ENCODE peak calls at places on chromosome X, in nine cellular contexts. T, Q, H, Y, A, G, X, M and N are unnamed samples.

GRCh38 chrX:21168401-21169160 is 205.6 kb upstream of the CNKSR2 start:
- DNase-seq in A (no peak), G (no peak), Q (no peak), Y (no peak), T (no peak), M (no peak), H (no peak), X (no peak), N (no peak)

GRCh38 chrX:13698432-13698831 is 9.5 kb downstream of the RAB9A start:
- DNase-seq in Y (no peak), X (no peak), M (no peak), G (no peak), Q (no peak), H (no peak), A (no peak), T (no peak), N (no peak)

GRCh38 chrX:102840871-102841705 is 96.0 kb upstream of the RAB40AL start:
- DNase-seq in X (no peak), M (no peak), G (peak; percentile 37), Q (no peak), T (no peak), A (no peak), Y (no peak), H (no peak), N (peak; percentile 18)

GRCh38 chrX:20361081-20361889 is 94.6 kb upstream of the RPS6KA3 start:
- DNase-seq in A (no peak), T (no peak), X (peak; percentile 88), M (no peak), H (no peak), Q (no peak), Y (peak; percentile 48), G (no peak), N (peak; percentile 84)

GRCh38 chrX:82163701-82164100 is 961.8 kb downstream of the SH3BGRL start:
- DNase-seq in M (no peak), X (no peak), Q (no peak), H (no peak), G (no peak), T (no peak), A (no peak), Y (no peak), N (no peak)

GRCh38 chrX:31845003-31845402 is 773.2 kb upstream of the FTHL17 start:
- DNase-seq in T (no peak), M (no peak), Y (no peak), A (no peak), X (no peak), G (no peak), Q (no peak), H (no peak), N (no peak)

GRCh38 chrX:55767100-55767499 is 49.6 kb downstream of the RRAGB start:
- DNase-seq in Y (no peak), H (no peak), T (no peak), Q (no peak), G (no peak), X (no peak), A (no peak), M (no peak), N (no peak)

GRCh38 chrX:139930923-139931645 is 1.8 kb downstream of the ATP11C start:
- DNase-seq in H (peak; percentile 0), X (no peak), G (peak; percentile 28), A (no peak), Q (no peak), Y (peak; percentile 37), T (peak; percentile 34), M (no peak), N (peak; percentile 22)

GRCh38 chrX:20513185-20513584 is 246.5 kb upstream of the RPS6KA3 start:
- DNase-seq in Y (no peak), T (no peak), G (no peak), Q (no peak), A (no peak), X (no peak), M (no peak), H (no peak), N (no peak)

GRCh38 chrX:19616959-19617358 is 101.7 kb upstream of the MAP3K15 start:
- DNase-seq in M (no peak), Y (no peak), X (no peak), G (no peak), T (no peak), H (no peak), A (no peak), Q (no peak), N (no peak)

GRCh38 chrX:94418065-94418464 is 744.1 kb downstream of the FAM133A start:
- DNase-seq in H (no peak), M (no peak), T (no peak), Y (no peak), Q (no peak), G (no peak), A (no peak), X (no peak), N (no peak)

GRCh38 chrX:118178450-118178849 is 61.8 kb upstream of the KLHL13 start:
- DNase-seq in Q (no peak), H (no peak), Y (no peak), M (no peak), T (no peak), X (no peak), G (no peak), A (no peak), N (no peak)

GRCh38 chrX:39260965-39261364 is 459.7 kb downstream of the MID1IP1 start:
- DNase-seq in M (no peak), Y (no peak), G (no peak), Q (no peak), H (no peak), X (no peak), A (no peak), T (no peak), N (no peak)

GRCh38 chrX:106249706-106250379 is 81.7 kb downstream of the PWWP3B start:
- DNase-seq in X (no peak), G (no peak), Y (no peak), A (no peak), M (no peak), Q (no peak), H (no peak), T (no peak), N (no peak)

DNA sequence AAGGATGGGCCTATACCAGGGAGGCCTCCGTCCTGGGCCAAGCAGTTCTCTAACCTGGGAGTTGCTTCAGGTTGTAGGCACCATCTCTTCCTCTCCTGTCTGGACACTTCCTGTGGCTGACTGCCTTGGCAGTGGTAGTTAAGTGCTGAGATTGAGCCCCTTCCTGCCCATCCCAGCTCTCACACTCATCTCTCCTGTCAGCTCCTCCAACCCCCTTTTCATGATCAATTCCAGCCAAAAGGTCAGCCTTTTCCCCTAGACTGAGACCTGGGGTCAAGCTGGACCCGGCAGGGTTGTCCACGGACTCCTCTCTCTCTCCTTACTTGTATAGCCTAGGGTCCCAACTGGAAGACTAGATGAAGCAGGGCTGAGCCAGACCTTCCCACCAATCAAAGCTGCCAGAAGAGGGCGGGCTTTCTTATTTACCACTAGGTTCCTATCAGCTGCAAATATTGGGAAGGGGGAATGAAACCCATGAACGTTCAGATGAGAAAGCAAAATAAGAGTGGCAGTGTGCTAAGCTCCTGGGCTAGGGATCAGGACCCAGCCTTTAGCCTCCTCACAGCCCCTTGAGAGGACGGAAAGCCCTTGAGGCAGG is 34.5 kb downstream of the KDM5C start:
- DNase-seq in Q (no peak), M (no peak), T (no peak), X (no peak), G (peak; percentile 49), H (no peak), Y (no peak), A (no peak), N (peak; percentile 32)
- TF ChIP-seq CTCF in Q (no peak), M (peak; percentile 9), T (no peak), X (no peak), G (peak; percentile 24), H (no peak), Y (no peak), A (no peak), N (no peak)

GRCh38 chrX:50905334-50905733 is 5.2 kb upstream of the BMP15 start:
- DNase-seq in H (no peak), X (no peak), M (no peak), Y (no peak), A (no peak), Q (no peak), G (peak; percentile 7), T (peak; percentile 21), N (no peak)

DNA sequence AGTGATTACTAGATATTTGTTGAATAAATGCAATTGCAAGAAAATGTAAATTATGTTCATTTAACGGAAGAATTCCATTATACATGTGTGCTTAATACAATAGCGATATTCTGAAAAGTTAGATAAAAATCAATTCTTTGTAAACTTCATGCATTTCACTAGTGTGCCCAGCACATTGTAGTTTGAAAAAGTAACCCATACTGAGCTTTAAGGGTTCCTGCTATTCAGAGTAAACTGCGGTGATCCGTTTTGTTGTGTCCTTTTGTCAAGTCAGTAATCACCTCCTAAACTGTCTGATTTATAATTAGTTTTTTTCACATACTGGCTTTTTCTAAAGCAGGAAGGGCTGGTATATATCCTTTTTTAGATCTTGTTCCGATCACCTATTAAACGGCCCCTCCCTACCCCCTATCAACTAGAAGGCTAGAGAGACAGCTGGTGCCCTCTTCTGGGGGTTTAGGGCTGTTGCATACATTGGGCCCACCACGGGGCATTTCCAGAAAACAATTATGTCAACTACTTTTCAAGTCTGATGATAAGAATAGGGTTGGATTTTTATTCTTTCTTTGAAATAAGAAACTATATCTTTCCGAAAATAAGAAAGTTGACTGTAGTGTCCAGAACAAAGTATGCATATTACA is 7.0 kb upstream of the BMP15 start:
- DNase-seq in X (no peak), Q (peak; percentile 25), Y (no peak), G (peak; percentile 37), H (no peak), M (no peak), T (peak; percentile 30), A (no peak), N (peak; percentile 54)
- TF ChIP-seq CTCF in X (no peak), Q (peak; percentile 59), Y (peak; percentile 60), G (peak; percentile 55), H (peak; percentile 13), M (peak; percentile 61), T (peak; percentile 45), A (peak; percentile 36), N (peak; percentile 68)

DNA sequence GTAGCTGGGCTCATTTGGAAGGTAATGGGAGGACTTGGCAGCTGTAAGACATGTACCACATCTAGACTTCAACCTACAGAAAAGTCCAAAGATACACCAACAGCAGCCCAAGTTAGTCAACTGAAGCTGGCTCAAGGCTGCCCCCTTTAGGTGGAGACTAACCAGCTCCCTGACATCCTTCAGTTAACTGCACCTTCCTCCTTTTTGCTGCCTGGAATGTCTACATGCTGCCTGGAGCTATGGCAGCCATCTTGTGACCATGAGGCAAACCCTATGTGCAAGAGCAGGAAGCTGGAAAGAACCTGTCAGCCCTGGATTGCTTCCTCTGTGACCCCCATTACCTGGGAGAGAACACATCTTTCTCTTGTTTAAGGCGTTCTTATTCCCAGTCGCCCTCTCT is 25.8 kb downstream of the ARSD start:
- DNase-seq in X (no peak), G (no peak), A (no peak), Q (no peak), T (no peak), Y (no peak), M (no peak), H (no peak), N (no peak)
- TF ChIP-seq CTCF in X (no peak), G (no peak), A (no peak), Q (no peak), T (no peak), Y (no peak), M (no peak), H (no peak), N (no peak)

GRCh38 chrX:994780-995179 is 217.7 kb downstream of the CRLF2 start:
- DNase-seq in T (no peak), A (no peak), G (no peak), H (no peak), X (no peak), M (no peak), Y (no peak), Q (no peak), N (no peak)

GRCh38 chrX:1002611-1003010 is 209.8 kb downstream of the CRLF2 start:
- DNase-seq in Y (peak; percentile 28), T (no peak), Q (no peak), G (no peak), H (no peak), X (peak; percentile 70), M (no peak), A (no peak), N (no peak)

GRCh38 chrX:997631-998137 is 214.8 kb downstream of the CRLF2 start:
- DNase-seq in Y (no peak), Q (no peak), H (no peak), T (no peak), G (no peak), X (no peak), M (no peak), A (no peak), N (no peak)
- TF ChIP-seq CTCF in Y (no peak), Q (no peak), H (no peak), T (no peak), G (no peak), X (no peak), M (no peak), A (no peak), N (no peak)